ENCODE peak calls at places on chromosomes 11 and 22, in five cellular contexts. One of them, this sample, is unnamed.

GRCh38 chr11:122173587-122173986 is 57.6 kb upstream of the BLID start:
- DNase-seq in HepG2: no peak
- DNase-seq in H1: no peak
- DNase-seq in K562: no peak
- DNase-seq in GM12878: no peak
- DNase-seq in this sample: no peak

GRCh38 chr11:2913776-2914474 is 15.3 kb downstream of the PHLDA2 start:
- DNase-seq in HepG2: no peak
- DNase-seq in H1: no peak
- DNase-seq in K562: no peak
- DNase-seq in GM12878: no peak
- DNase-seq in this sample: no peak

GRCh38 chr11:120658071-120658423 is 146.5 kb downstream of the GRIK4 start:
- DNase-seq in HepG2: no peak
- DNase-seq in H1: no peak
- DNase-seq in K562: no peak
- DNase-seq in GM12878: peak
- DNase-seq in this sample: no peak

GRCh38 chr22:23180893-23181762 is 819 bp downstream of the BCR start:
- DNase-seq in HepG2: no peak
- DNase-seq in H1: no peak
- DNase-seq in K562: peak
- DNase-seq in GM12878: no peak
- DNase-seq in this sample: no peak

GRCh38 chr22:24486501-24486921 is 8.6 kb upstream of the UPB1 start:
- DNase-seq in HepG2: peak
- DNase-seq in H1: no peak
- DNase-seq in K562: no peak
- DNase-seq in GM12878: no peak
- DNase-seq in this sample: no peak

GRCh38 chr22:49143812-49144211 is 683.9 kb downstream of the BRD1 start:
- DNase-seq in HepG2: no peak
- DNase-seq in H1: no peak
- DNase-seq in K562: no peak
- DNase-seq in GM12878: no peak
- DNase-seq in this sample: no peak

GRCh38 chr11:22431074-22431473 is 92.9 kb downstream of the SLC17A6 start:
- DNase-seq in HepG2: no peak
- DNase-seq in H1: no peak
- DNase-seq in K562: no peak
- DNase-seq in GM12878: no peak
- DNase-seq in this sample: no peak

GRCh38 chr11:112163875-112164521 is at the start of gene IL18:
- DNase-seq in HepG2: no peak
- DNase-seq in H1: peak
- DNase-seq in K562: peak
- DNase-seq in GM12878: no peak
- DNase-seq in this sample: peak

GRCh38 chr22:46761539-46762237 is 762 bp upstream of the TBC1D22A start:
- DNase-seq in HepG2: no peak
- DNase-seq in H1: no peak
- DNase-seq in K562: no peak
- DNase-seq in GM12878: no peak
- DNase-seq in this sample: no peak

GRCh38 chr11:8788616-8789015 is 106.0 kb downstream of the RPL27A start:
- DNase-seq in HepG2: no peak
- DNase-seq in H1: no peak
- DNase-seq in K562: no peak
- DNase-seq in GM12878: no peak
- DNase-seq in this sample: no peak

GRCh38 chr11:14202263-14203173 is 156.5 kb downstream of the RRAS2 start:
- DNase-seq in HepG2: no peak
- DNase-seq in H1: no peak
- DNase-seq in K562: no peak
- DNase-seq in GM12878: peak
- DNase-seq in this sample: no peak

GRCh38 chr11:36566407-36567053 is 1.3 kb upstream of the RAG1 start:
- DNase-seq in HepG2: no peak
- DNase-seq in H1: no peak
- DNase-seq in K562: no peak
- DNase-seq in GM12878: no peak
- DNase-seq in this sample: no peak

GRCh38 chr11:120248551-120249278 is 8.8 kb downstream of the POU2F3 start:
- DNase-seq in HepG2: no peak
- DNase-seq in H1: no peak
- DNase-seq in K562: no peak
- DNase-seq in GM12878: peak
- DNase-seq in this sample: peak

GRCh38 chr22:30301995-30302809 is 12.9 kb upstream of the CASTOR1 start:
- DNase-seq in HepG2: no peak
- DNase-seq in H1: no peak
- DNase-seq in K562: no peak
- DNase-seq in GM12878: no peak
- DNase-seq in this sample: no peak

GRCh38 chr11:44467413-44467812 is 98.0 kb upstream of the CD82 start:
- DNase-seq in HepG2: no peak
- DNase-seq in H1: no peak
- DNase-seq in K562: no peak
- DNase-seq in GM12878: no peak
- DNase-seq in this sample: no peak

GRCh38 chr22:19663821-19664325 is 50.4 kb upstream of the SEPTIN5 start:
- DNase-seq in HepG2: no peak
- DNase-seq in H1: peak
- DNase-seq in K562: peak
- DNase-seq in GM12878: no peak
- DNase-seq in this sample: no peak

DNA sequence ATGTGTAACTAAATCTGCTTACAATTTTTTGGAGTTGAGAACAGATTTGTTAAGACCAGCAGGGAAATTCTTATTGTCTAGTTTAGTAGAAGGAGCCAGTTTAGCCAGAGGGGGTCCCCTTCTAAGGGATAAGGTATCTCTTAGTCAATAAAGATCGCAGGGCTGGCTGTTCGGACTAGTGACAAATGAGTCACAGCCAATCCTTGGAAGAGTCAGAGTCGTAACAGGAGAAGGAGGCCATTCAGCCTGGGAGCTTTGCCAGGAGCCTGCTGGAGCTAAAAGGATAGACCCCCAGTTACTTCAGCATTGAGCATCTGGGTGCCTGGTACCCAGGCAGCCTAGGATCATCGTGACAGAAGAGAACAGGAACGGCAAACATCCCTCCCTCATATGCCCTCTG is 191.6 kb upstream of the ARHGAP20 start:
- DNase-seq in HepG2: no peak
- DNase-seq in H1: no peak
- DNase-seq in K562: no peak
- DNase-seq in GM12878: no peak
- DNase-seq in this sample: no peak
- TF ChIP-seq ATF3 in HepG2: no peak
- TF ChIP-seq ATF3 in H1: no peak
- TF ChIP-seq ATF3 in K562: no peak
- TF ChIP-seq ATF3 in GM12878: no peak
- TF ChIP-seq ATF3 in this sample: no peak

DNA sequence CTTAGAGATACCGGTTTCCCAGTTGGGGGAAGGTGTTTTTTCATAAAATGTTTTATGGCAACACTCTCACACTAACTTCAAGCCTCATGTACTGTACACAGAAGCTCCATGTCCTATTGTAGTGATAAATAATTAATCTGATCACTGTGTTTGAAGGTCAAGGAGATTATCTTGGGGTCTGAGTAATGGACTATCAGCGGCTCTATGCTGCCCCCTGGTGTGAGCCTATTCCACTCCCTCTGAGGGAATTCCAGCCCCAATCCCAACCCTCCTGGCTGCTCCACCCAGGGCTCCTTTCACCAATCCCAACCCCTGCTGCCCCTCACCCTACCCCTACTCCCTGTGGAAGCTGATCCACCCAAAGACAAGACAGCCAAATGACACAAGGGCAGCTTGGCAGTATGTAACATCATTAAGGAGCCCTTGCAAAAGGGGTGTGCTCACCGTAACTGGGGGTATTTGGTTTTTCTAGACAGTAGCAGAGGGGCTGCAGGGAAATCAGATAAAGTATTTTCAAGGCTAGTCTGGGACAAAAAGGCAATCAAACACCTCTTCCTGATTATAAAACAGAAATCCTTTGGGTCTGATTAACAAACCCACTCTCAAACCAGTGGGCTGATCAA is 22.3 kb downstream of the HPS4 start:
- DNase-seq in HepG2: peak
- DNase-seq in H1: peak
- DNase-seq in K562: peak
- DNase-seq in GM12878: no peak
- DNase-seq in this sample: peak
- TF ChIP-seq SIN3A in HepG2: no peak
- TF ChIP-seq SIN3A in H1: no peak
- TF ChIP-seq SIN3A in K562: no peak
- TF ChIP-seq SIN3A in GM12878: no peak
- TF ChIP-seq SIN3A in this sample: no peak

GRCh38 chr11:18490319-18490718 is 34.7 kb downstream of the LDHAL6A start:
- DNase-seq in HepG2: no peak
- DNase-seq in H1: no peak
- DNase-seq in K562: no peak
- DNase-seq in GM12878: no peak
- DNase-seq in this sample: no peak
- H3K4me2 ChIP-seq in HepG2: no peak
- H3K4me2 ChIP-seq in H1: no peak
- H3K4me2 ChIP-seq in K562: no peak
- H3K4me2 ChIP-seq in GM12878: no peak
- H3K4me2 ChIP-seq in this sample: no peak

DNA sequence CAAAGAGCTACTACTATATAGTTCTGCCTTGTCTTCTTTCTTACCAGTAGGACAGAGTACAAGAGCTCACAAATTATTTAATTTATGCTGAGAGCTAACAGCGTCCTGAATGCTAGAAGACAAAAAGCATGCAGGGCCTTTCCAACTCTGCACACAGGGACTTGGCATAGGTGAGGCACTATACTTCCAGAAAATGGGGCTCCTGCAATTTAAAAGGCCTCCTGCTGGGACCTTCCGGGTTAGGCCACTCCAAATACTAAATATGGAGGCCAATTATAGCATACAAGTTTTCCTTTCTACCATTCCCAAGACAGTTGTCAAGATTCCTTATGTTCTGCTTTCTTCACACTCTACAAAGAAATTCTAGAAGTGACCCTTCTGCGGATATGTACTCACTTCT is 936 bp downstream of the DCUN1D5 start:
- DNase-seq in HepG2: peak
- DNase-seq in H1: no peak
- DNase-seq in K562: no peak
- DNase-seq in GM12878: no peak
- DNase-seq in this sample: no peak
- TF ChIP-seq ATF3 in HepG2: no peak
- TF ChIP-seq ATF3 in H1: no peak
- TF ChIP-seq ATF3 in K562: no peak
- TF ChIP-seq ATF3 in GM12878: no peak
- TF ChIP-seq ATF3 in this sample: no peak

DNA sequence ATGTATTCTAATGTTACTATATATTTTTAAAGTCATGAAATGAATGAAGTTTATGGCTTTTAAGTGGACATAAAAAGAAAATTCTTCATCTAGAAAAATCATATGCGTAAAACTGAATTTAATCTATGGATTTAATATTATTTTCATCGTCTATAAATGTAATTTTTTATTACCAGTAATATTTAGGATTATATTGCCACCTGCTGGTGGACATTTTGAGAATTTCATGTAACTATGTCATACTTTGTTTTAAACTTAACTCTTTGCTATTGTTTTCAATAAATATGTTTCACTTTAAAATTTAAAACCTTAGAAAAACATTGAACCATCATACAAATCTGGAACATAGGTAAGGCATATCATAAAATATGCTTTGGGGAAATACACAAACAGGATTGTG is 66.5 kb upstream of the CEP126 start:
- DNase-seq in HepG2: peak
- DNase-seq in H1: no peak
- DNase-seq in K562: no peak
- DNase-seq in GM12878: no peak
- DNase-seq in this sample: no peak
- TF ChIP-seq SIN3A in HepG2: no peak
- TF ChIP-seq SIN3A in H1: no peak
- TF ChIP-seq SIN3A in K562: no peak
- TF ChIP-seq SIN3A in GM12878: no peak
- TF ChIP-seq SIN3A in this sample: no peak

DNA sequence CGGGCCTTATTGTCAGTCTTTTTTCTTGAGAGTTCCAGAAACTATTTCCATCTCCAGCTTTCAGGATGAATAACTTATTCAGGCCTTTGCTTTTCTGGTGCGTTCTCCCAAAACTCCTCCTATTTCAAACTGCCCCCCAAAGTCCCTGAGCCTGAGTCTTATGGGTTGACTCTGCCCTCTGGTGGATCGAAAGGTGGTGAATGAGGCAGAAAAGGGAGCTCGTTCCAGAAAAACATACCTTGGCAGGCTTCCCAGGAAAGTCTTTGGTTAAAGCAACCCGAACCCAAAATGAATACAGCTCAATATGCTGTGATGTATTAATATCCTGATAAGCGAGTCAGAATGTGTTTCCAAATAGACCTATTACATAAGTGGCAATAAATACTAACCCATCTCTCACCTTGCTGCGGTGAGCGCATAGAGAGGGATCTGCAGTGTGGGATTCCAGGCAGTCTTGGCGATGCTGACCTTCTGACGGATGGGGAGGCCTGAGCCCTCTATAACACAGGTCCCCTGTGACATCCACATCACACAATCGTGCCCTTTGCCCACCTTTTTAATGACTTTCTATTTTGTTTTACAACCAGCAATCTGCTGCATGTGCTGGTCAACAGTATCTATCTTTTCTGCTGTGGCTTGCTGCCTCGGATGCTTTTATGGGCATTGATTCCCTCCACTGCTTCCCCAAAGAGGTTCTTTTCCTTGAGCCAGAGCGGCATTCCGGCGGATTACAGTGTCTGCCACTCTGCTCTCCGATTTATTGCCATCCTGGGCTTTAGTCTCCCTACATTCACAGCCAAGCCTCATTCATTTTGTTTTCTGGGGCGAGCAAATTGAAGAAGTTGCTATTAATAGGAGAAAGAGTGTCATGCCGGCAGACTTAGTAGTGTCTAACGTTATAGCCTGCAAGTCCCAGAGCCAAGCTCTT is 756.8 kb downstream of the NTM start:
- DNase-seq in HepG2: peak
- DNase-seq in H1: no peak
- DNase-seq in K562: no peak
- DNase-seq in GM12878: no peak
- DNase-seq in this sample: no peak
- H3K4me2 ChIP-seq in HepG2: no peak
- H3K4me2 ChIP-seq in H1: peak
- H3K4me2 ChIP-seq in K562: no peak
- H3K4me2 ChIP-seq in GM12878: peak
- H3K4me2 ChIP-seq in this sample: no peak

This sample was measured in HCT116.